ENCODE peak calls at places on chromosomes 1 and 21, in seven cellular contexts. Y, H, N, T, J, B and Z are unnamed samples.

GRCh38 chr1:150226486-150226885 is 9.4 kb downstream of the ANP32E start:
- DNase-seq in B (no peak), Y (no peak), T (no peak), H (no peak), J (no peak), N (no peak), Z (no peak)

GRCh38 chr1:198253668-198254067 is 96.9 kb downstream of the NEK7 start:
- DNase-seq in H (peak; percentile 56), B (no peak), J (no peak), N (no peak), T (peak; percentile 38), Y (peak; percentile 53), Z (peak; percentile 81)

GRCh38 chr1:226987179-226987536 is 47.1 kb downstream of the COQ8A start:
- DNase-seq in Y (no peak), N (no peak), B (no peak), H (no peak), J (no peak), T (no peak), Z (no peak)

GRCh38 chr1:203771901-203772301 is 6.9 kb downstream of the LAX1 start:
- DNase-seq in N (no peak), B (no peak), J (no peak), Y (no peak), T (peak; percentile 35), H (no peak), Z (no peak)

GRCh38 chr21:17775431-17776126 is 43.6 kb downstream of the C21orf91 start:
- DNase-seq in H (no peak), Y (no peak), J (peak; percentile 32), B (no peak), N (no peak), T (no peak), Z (no peak)

GRCh38 chr21:33968082-33968997 is 52.7 kb upstream of the ATP5PO start:
- DNase-seq in T (no peak), Y (peak; percentile 67), H (peak; percentile 75), J (no peak), B (peak; percentile 29), N (peak; percentile 42), Z (peak; percentile 83)

GRCh38 chr1:5974631-5975030 is 17.6 kb downstream of the NPHP4 start:
- DNase-seq in H (no peak), B (no peak), T (no peak), N (no peak), Y (no peak), J (no peak), Z (no peak)

GRCh38 chr1:109983380-109984189 is 980 bp upstream of the AHCYL1 start:
- DNase-seq in Y (no peak), B (peak; percentile 66), H (no peak), J (no peak), T (no peak), N (no peak), Z (no peak)

GRCh38 chr1:157312270-157312812 is 174.1 kb upstream of the ETV3 start:
- DNase-seq in H (no peak), T (no peak), J (no peak), B (peak; percentile 6), Y (no peak), N (no peak), Z (no peak)

GRCh38 chr1:155136728-155137127 is 1.1 kb downstream of the SLC50A1 start:
- DNase-seq in Y (peak; percentile 5), J (no peak), N (no peak), T (no peak), H (no peak), B (no peak), Z (no peak)

GRCh38 chr1:204980870-204981405 is 62.1 kb upstream of the CNTN2 start:
- DNase-seq in N (no peak), T (no peak), H (no peak), B (no peak), J (no peak), Y (peak; percentile 38), Z (no peak)

GRCh38 chr1:15090373-15090772 is 63.2 kb upstream of the TMEM51 start:
- DNase-seq in N (peak; percentile 92), J (no peak), B (no peak), H (peak; percentile 55), T (no peak), Y (peak; percentile 52), Z (peak; percentile 57)

GRCh38 chr1:172351761-172352161 is 68.7 kb upstream of the C1orf105 start:
- DNase-seq in Y (peak; percentile 41), T (peak; percentile 32), J (no peak), H (no peak), B (peak; percentile 76), N (no peak), Z (no peak)

GRCh38 chr21:26811031-26811430 is 34.2 kb downstream of the ADAMTS1 start:
- DNase-seq in B (no peak), N (no peak), H (no peak), Y (no peak), T (no peak), J (no peak), Z (no peak)

GRCh38 chr1:29767769-29768425 is 531.6 kb downstream of the PTPRU start:
- DNase-seq in H (no peak), Y (no peak), T (no peak), J (no peak), N (no peak), B (no peak), Z (no peak)

GRCh38 chr1:32894019-32894600 is 7.1 kb downstream of the TMEM54 start:
- DNase-seq in B (no peak), H (no peak), J (no peak), Y (no peak), T (no peak), N (no peak), Z (no peak)

GRCh38 chr21:35159881-35160280 is 110.8 kb upstream of the RUNX1 start:
- DNase-seq in B (no peak), N (no peak), Y (peak; percentile 40), J (no peak), H (peak; percentile 73), T (no peak), Z (peak; percentile 93)

GRCh38 chr1:1132928-1133750 is 17.2 kb upstream of the C1orf159 start:
- DNase-seq in N (no peak), T (no peak), B (no peak), Y (no peak), H (no peak), J (no peak), Z (no peak)

GRCh38 chr1:3320246-3321152 is 134.0 kb upstream of the ARHGEF16 start:
- DNase-seq in T (no peak), Y (peak; percentile 52), H (no peak), B (no peak), N (no peak), J (no peak), Z (no peak)

GRCh38 chr21:36792505-36792967 is 93.6 kb downstream of the SIM2 start:
- DNase-seq in H (peak; percentile 74), T (peak; percentile 35), N (no peak), Y (peak; percentile 26), B (no peak), J (no peak), Z (peak; percentile 96)

GRCh38 chr1:226737819-226738420 is 1.2 kb downstream of the ITPKB start:
- DNase-seq in N (peak; percentile 50), Y (peak; percentile 71), J (peak; percentile 37), H (peak; percentile 52), B (peak; percentile 71), T (peak; percentile 35), Z (peak; percentile 30)

GRCh38 chr1:60228253-60228594 is 154.7 kb upstream of the C1orf87 start:
- DNase-seq in T (no peak), N (no peak), B (peak; percentile 2), Y (no peak), H (no peak), J (no peak), Z (no peak)

GRCh38 chr1:173717238-173717637 is 2.5 kb downstream of the KLHL20 start:
- DNase-seq in J (no peak), N (no peak), Y (no peak), T (no peak), B (peak; percentile 8), H (no peak), Z (peak; percentile 8)

GRCh38 chr1:50976890-50977574 is 7.0 kb downstream of the CDKN2C start:
- DNase-seq in H (peak; percentile 18), N (no peak), T (peak; percentile 49), J (no peak), B (peak; percentile 78), Y (peak; percentile 72), Z (no peak)

GRCh38 chr1:103942029-103942428 is 192.3 kb downstream of the AMY1C start:
- DNase-seq in T (no peak), B (no peak), J (no peak), Y (no peak), H (no peak), N (no peak), Z (no peak)

GRCh38 chr1:16199700-16200099 is 12.8 kb downstream of the ARHGEF19 start:
- DNase-seq in J (no peak), T (no peak), Y (no peak), N (no peak), H (no peak), B (no peak), Z (no peak)

GRCh38 chr1:17314491-17314971 is 6.5 kb downstream of the PADI4 start:
- DNase-seq in Y (peak; percentile 19), B (no peak), N (no peak), H (no peak), T (no peak), J (no peak), Z (no peak)